ENCODE peak calls at places on chromosomes 11 and 22, in six cellular contexts. One of them, this sample, is unnamed.

GRCh38 chr22:22556995-22557925 is 1.8 kb downstream of the PRAME start:
- DNase-seq in neural progenitor cell: no peak
- DNase-seq in adrenal gland: no peak
- DNase-seq in hepatocyte: no peak
- DNase-seq in sigmoid colon: no peak
- DNase-seq in body of pancreas: no peak
- DNase-seq in this sample: no peak

GRCh38 chr11:122085264-122085663 is 30.8 kb downstream of the BLID start:
- DNase-seq in hepatocyte: no peak
- DNase-seq in sigmoid colon: no peak
- DNase-seq in body of pancreas: no peak
- DNase-seq in adrenal gland: no peak
- DNase-seq in neural progenitor cell: no peak
- DNase-seq in this sample: no peak

GRCh38 chr22:29824677-29825076 is 13.4 kb downstream of the ASCC2 start:
- DNase-seq in adrenal gland: peak; percentile 70
- DNase-seq in neural progenitor cell: no peak
- DNase-seq in hepatocyte: no peak
- DNase-seq in body of pancreas: no peak
- DNase-seq in sigmoid colon: peak; percentile 72
- DNase-seq in this sample: no peak

GRCh38 chr11:20161230-20161918 is 1.1 kb upstream of the DBX1 start:
- DNase-seq in adrenal gland: no peak
- DNase-seq in neural progenitor cell: peak; percentile 68
- DNase-seq in sigmoid colon: no peak
- DNase-seq in hepatocyte: peak; percentile 26
- DNase-seq in body of pancreas: no peak
- DNase-seq in this sample: no peak

GRCh38 chr11:91694331-91694730 is 530.3 kb upstream of the FAT3 start:
- DNase-seq in sigmoid colon: no peak
- DNase-seq in neural progenitor cell: no peak
- DNase-seq in hepatocyte: no peak
- DNase-seq in body of pancreas: no peak
- DNase-seq in adrenal gland: no peak
- DNase-seq in this sample: no peak

GRCh38 chr11:114076974-114077373 is 17.5 kb downstream of the ZBTB16 start:
- DNase-seq in body of pancreas: no peak
- DNase-seq in adrenal gland: no peak
- DNase-seq in neural progenitor cell: peak; percentile 25
- DNase-seq in hepatocyte: no peak
- DNase-seq in sigmoid colon: peak; percentile 49
- DNase-seq in this sample: no peak

GRCh38 chr11:65558785-65559509 is 788 bp upstream of the LTBP3 start:
- DNase-seq in body of pancreas: peak; percentile 79
- DNase-seq in sigmoid colon: peak; percentile 91
- DNase-seq in hepatocyte: peak; percentile 72
- DNase-seq in adrenal gland: no peak
- DNase-seq in neural progenitor cell: no peak
- DNase-seq in this sample: peak; percentile 79

GRCh38 chr11:64814712-64815187 is 4.4 kb upstream of the MEN1 start:
- DNase-seq in sigmoid colon: no peak
- DNase-seq in neural progenitor cell: no peak
- DNase-seq in body of pancreas: no peak
- DNase-seq in adrenal gland: no peak
- DNase-seq in hepatocyte: no peak
- DNase-seq in this sample: no peak

GRCh38 chr11:22830082-22830414 is 447 bp upstream of the SVIP start:
- DNase-seq in body of pancreas: no peak
- DNase-seq in neural progenitor cell: no peak
- DNase-seq in hepatocyte: no peak
- DNase-seq in sigmoid colon: no peak
- DNase-seq in adrenal gland: no peak
- DNase-seq in this sample: no peak

GRCh38 chr11:68591719-68592118 is 92.6 kb upstream of the GAL start:
- DNase-seq in body of pancreas: peak; percentile 82
- DNase-seq in hepatocyte: no peak
- DNase-seq in adrenal gland: no peak
- DNase-seq in neural progenitor cell: no peak
- DNase-seq in sigmoid colon: no peak
- DNase-seq in this sample: no peak

GRCh38 chr22:44192811-44193536 is 12.2 kb downstream of the PARVG start:
- DNase-seq in adrenal gland: no peak
- DNase-seq in body of pancreas: no peak
- DNase-seq in hepatocyte: no peak
- DNase-seq in sigmoid colon: no peak
- DNase-seq in neural progenitor cell: no peak
- DNase-seq in this sample: no peak
- H3K4me1 ChIP-seq in adrenal gland: no peaks in the 10 kb centered on the region
- H3K4me1 ChIP-seq in body of pancreas: no peaks in the 10 kb centered on the region
- H3K4me1 ChIP-seq in hepatocyte: no peaks in the 10 kb centered on the region
- H3K4me1 ChIP-seq in sigmoid colon: no peaks in the 10 kb centered on the region
- H3K4me1 ChIP-seq in neural progenitor cell: peaks cover 19% of the 10 kb centered on the region
- H3K4me1 ChIP-seq in this sample: no peaks in the 10 kb centered on the region

GRCh38 chr11:69997352-69997751 is 80.8 kb upstream of the ANO1 start:
- DNase-seq in body of pancreas: no peak
- DNase-seq in sigmoid colon: no peak
- DNase-seq in adrenal gland: no peak
- DNase-seq in hepatocyte: no peak
- DNase-seq in neural progenitor cell: no peak
- DNase-seq in this sample: no peak
- H3K4me1 ChIP-seq in body of pancreas: no peaks in the 10 kb centered on the region
- H3K4me1 ChIP-seq in sigmoid colon: no peaks in the 10 kb centered on the region
- H3K4me1 ChIP-seq in adrenal gland: no peaks in the 10 kb centered on the region
- H3K4me1 ChIP-seq in hepatocyte: no peaks in the 10 kb centered on the region
- H3K4me1 ChIP-seq in neural progenitor cell: no peaks in the 10 kb centered on the region
- H3K4me1 ChIP-seq in this sample: no peaks in the 10 kb centered on the region

DNA sequence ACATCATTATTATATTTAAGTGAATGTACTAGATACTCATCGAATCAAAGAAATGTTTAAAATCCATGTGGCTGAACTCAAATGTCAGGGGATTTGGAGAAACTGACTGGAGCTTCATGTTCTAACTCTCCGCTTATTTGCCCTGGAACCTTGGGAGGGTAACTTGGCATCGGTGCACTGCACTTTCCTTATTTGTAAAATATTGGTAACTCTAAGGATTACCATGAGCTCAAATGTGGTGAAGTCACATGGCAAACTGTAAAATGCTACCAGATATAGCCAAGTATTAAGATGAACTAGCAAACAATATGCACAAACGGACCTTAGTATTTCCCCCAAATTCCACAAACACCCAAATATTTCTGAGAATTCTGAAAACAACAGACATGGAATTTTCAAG is 75.6 kb downstream of the ETS1 start:
- DNase-seq in sigmoid colon: no peak
- DNase-seq in adrenal gland: no peak
- DNase-seq in hepatocyte: no peak
- DNase-seq in neural progenitor cell: no peak
- DNase-seq in body of pancreas: no peak
- DNase-seq in this sample: no peak
- H3K4me1 ChIP-seq in sigmoid colon: no peaks in the 10 kb centered on the region
- H3K4me1 ChIP-seq in adrenal gland: peaks cover 58% of the 10 kb centered on the region
- H3K4me1 ChIP-seq in hepatocyte: peaks cover 36% of the 10 kb centered on the region
- H3K4me1 ChIP-seq in neural progenitor cell: no peaks in the 10 kb centered on the region
- H3K4me1 ChIP-seq in body of pancreas: peaks cover 50% of the 10 kb centered on the region
- H3K4me1 ChIP-seq in this sample: peaks cover 100% of the 10 kb centered on the region

GRCh38 chr11:125274774-125275173 is 110.2 kb downstream of the PKNOX2 start:
- DNase-seq in hepatocyte: no peak
- DNase-seq in sigmoid colon: no peak
- DNase-seq in adrenal gland: no peak
- DNase-seq in body of pancreas: no peak
- DNase-seq in neural progenitor cell: no peak
- DNase-seq in this sample: no peak

GRCh38 chr11:125272822-125273221 is 108.3 kb downstream of the PKNOX2 start:
- DNase-seq in adrenal gland: no peak
- DNase-seq in sigmoid colon: no peak
- DNase-seq in neural progenitor cell: peak; percentile 59
- DNase-seq in body of pancreas: no peak
- DNase-seq in hepatocyte: no peak
- DNase-seq in this sample: no peak

GRCh38 chr11:125273519-125274000 is 109.0 kb downstream of the PKNOX2 start:
- DNase-seq in body of pancreas: no peak
- DNase-seq in neural progenitor cell: no peak
- DNase-seq in adrenal gland: no peak
- DNase-seq in hepatocyte: no peak
- DNase-seq in sigmoid colon: no peak
- DNase-seq in this sample: no peak

GRCh38 chr11:125275905-125276634 is 111.5 kb downstream of the PKNOX2 start:
- DNase-seq in sigmoid colon: no peak
- DNase-seq in neural progenitor cell: no peak
- DNase-seq in body of pancreas: no peak
- DNase-seq in adrenal gland: peak; percentile 36
- DNase-seq in hepatocyte: no peak
- DNase-seq in this sample: no peak

DNA sequence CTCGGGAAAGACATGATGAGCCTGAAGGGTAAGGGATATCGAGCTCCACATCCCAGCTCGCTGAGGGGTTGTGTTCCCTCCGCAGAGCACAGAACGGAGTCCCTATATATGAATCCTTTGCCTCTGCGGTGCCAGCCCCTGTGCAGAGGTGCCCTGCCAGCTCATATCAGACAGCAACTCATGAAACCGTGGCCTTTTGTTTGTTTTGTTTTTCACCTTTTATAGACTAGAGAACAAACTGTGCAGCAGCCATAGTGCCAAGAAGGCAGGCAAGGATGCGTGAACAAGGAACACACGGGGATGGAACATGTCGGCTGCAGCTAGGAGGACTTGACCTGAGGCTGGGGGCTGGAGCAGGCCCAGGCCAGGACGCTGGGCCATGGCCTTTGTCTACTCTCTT is 109.8 kb downstream of the PKNOX2 start:
- DNase-seq in body of pancreas: no peak
- DNase-seq in hepatocyte: no peak
- DNase-seq in adrenal gland: no peak
- DNase-seq in neural progenitor cell: no peak
- DNase-seq in sigmoid colon: no peak
- DNase-seq in this sample: no peak
- H3K4me1 ChIP-seq in body of pancreas: peaks cover 25% of the 10 kb centered on the region
- H3K4me1 ChIP-seq in hepatocyte: peaks cover 5% of the 10 kb centered on the region
- H3K4me1 ChIP-seq in adrenal gland: peaks cover 8% of the 10 kb centered on the region
- H3K4me1 ChIP-seq in neural progenitor cell: peaks cover 22% of the 10 kb centered on the region
- H3K4me1 ChIP-seq in sigmoid colon: no peaks in the 10 kb centered on the region
- H3K4me1 ChIP-seq in this sample: no peaks in the 10 kb centered on the region